ENCODE peak calls at places on chromosomes 1 and 21, in seven cellular contexts. S, F, I, D, N, L and C are unnamed samples.
A peak's percentile ranks its signal among the peaks of the same experiment; 100 is the strongest.

GRCh38 chr1:85465099-85465790 is at the start of gene DDAH1:
- DNase-seq in S (peak; percentile 57), F (peak; percentile 50), I (peak; percentile 66), D (peak; percentile 65), N (peak; percentile 71), L (peak; percentile 55), C (no peak)

GRCh38 chr1:50793521-50793920 is 166.5 kb downstream of the FAF1 start:
- DNase-seq in S (no peak), F (no peak), I (no peak), D (no peak), N (no peak), L (no peak), C (no peak)

GRCh38 chr1:153394391-153394790 is 3.5 kb upstream of the S100A8 start:
- DNase-seq in S (no peak), F (peak; percentile 2), I (no peak), D (no peak), N (no peak), L (no peak), C (no peak)

GRCh38 chr1:156848461-156849150 is 10.3 kb downstream of the INSRR start:
- DNase-seq in S (no peak), F (peak; percentile 37), I (no peak), D (no peak), N (no peak), L (no peak), C (no peak)

GRCh38 chr1:116824631-116825399 is 70.6 kb downstream of the CD2 start:
- DNase-seq in S (no peak), F (no peak), I (no peak), D (no peak), N (no peak), L (no peak), C (no peak)

GRCh38 chr1:93613895-93614294 is 67.7 kb downstream of the BCAR3 start:
- DNase-seq in S (peak; percentile 61), F (peak; percentile 64), I (no peak), D (peak; percentile 65), N (no peak), L (no peak), C (no peak)

GRCh38 chr1:219660666-219661463 is 48.0 kb upstream of the ZC3H11B start:
- DNase-seq in S (peak; percentile 89), F (peak; percentile 40), I (peak; percentile 96), D (peak; percentile 88), N (peak; percentile 88), L (peak; percentile 93), C (peak; percentile 2)

GRCh38 chr1:12097321-12097720 is 34.2 kb downstream of the TNFRSF8 start:
- DNase-seq in S (no peak), F (no peak), I (no peak), D (peak; percentile 79), N (no peak), L (no peak), C (no peak)

GRCh38 chr1:37620707-37621106 is 14.0 kb downstream of the RSPO1 start:
- DNase-seq in S (no peak), F (no peak), I (no peak), D (no peak), N (no peak), L (no peak), C (no peak)

GRCh38 chr1:110677016-110677415 is 2.3 kb upstream of the KCNA3 start:
- DNase-seq in S (no peak), F (no peak), I (no peak), D (no peak), N (no peak), L (no peak), C (no peak)

GRCh38 chr1:99943238-99943794 is 26.5 kb upstream of the SLC35A3 start:
- DNase-seq in S (no peak), F (no peak), I (no peak), D (peak; percentile 38), N (no peak), L (peak; percentile 5), C (no peak)

GRCh38 chr1:165696625-165697100 is 1.7 kb downstream of the ALDH9A1 start:
- DNase-seq in S (no peak), F (no peak), I (no peak), D (peak; percentile 89), N (no peak), L (no peak), C (no peak)

GRCh38 chr1:155859881-155860841 is 794 bp downstream of the SYT11 start:
- DNase-seq in S (peak; percentile 94), F (peak; percentile 37), I (no peak), D (peak; percentile 84), N (peak; percentile 89), L (no peak), C (peak; percentile 4)

DNA sequence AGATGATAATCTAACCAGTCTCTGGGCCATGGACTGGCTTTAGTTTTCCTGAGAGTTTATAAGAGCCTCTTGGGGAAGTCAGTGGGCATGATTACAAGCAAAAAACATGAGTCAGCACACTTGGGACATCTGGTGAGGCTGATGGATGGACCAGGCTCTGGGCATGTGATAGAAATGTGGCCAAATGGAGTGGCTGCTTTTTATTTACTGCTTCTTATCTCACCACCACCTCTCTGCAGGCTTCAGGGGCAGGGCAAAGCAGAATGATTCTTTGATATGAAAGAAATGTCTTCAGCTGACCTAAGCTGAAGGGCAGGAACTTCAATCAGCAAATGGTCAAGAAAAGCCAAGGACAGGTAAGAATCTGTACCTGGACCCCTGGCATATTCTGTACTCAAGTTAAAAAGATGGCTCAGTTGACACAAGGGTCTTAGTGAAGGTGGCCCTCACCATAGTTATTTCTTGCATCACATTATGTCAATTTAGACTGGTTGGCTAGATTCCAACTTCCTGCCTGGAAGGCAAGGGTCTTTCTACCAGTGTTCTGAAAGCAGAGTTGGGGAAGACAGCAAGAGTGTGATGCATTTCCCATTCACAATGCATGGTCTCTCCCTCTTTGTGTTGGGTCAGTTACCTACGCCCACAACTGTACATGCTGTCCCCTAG is 162.8 kb downstream of the FASLG start:
- DNase-seq in S (no peak), F (no peak), I (no peak), D (peak; percentile 80), N (no peak), L (no peak), C (no peak)
- H3K27ac ChIP-seq in S (no peak overlapping the region), F (no peak overlapping the region), I (no peak overlapping the region), D (no peak overlapping the region), N (no peak overlapping the region), L (no peak overlapping the region), C (no peak overlapping the region)

GRCh38 chr1:63317814-63318156 is 4.6 kb upstream of the FOXD3 start:
- DNase-seq in S (no peak), F (no peak), I (no peak), D (no peak), N (no peak), L (no peak), C (no peak)
- H3K4me3 ChIP-seq in S (peak overlapping the region; percentile 35), F (peak overlapping the region; percentile 50), I (peak overlapping the region; percentile 48), D (peak overlapping the region; percentile 21), N (peak overlapping the region; percentile 55), L (peak overlapping the region; percentile 74), C (peak overlapping the region; percentile 66)

GRCh38 chr21:41317458-41317857 is 857 bp downstream of the FAM3B start:
- DNase-seq in S (no peak), F (no peak), I (no peak), D (no peak), N (no peak), L (no peak), C (no peak)

GRCh38 chr21:41316200-41316599 is 401 bp upstream of the FAM3B start:
- DNase-seq in S (no peak), F (no peak), I (no peak), D (no peak), N (peak; percentile 68), L (no peak), C (no peak)

GRCh38 chr21:41318218-41318617 is 1.6 kb downstream of the FAM3B start:
- DNase-seq in S (no peak), F (no peak), I (no peak), D (no peak), N (no peak), L (no peak), C (no peak)

GRCh38 chr21:41315726-41316125 is 875 bp upstream of the FAM3B start:
- DNase-seq in S (no peak), F (no peak), I (no peak), D (no peak), N (no peak), L (no peak), C (no peak)

GRCh38 chr21:41316641-41317392 is at the start of gene FAM3B:
- DNase-seq in S (no peak), F (no peak), I (no peak), D (no peak), N (no peak), L (no peak), C (no peak)
- TF ChIP-seq POLR2A in S (no peak), F (no peak), I (no peak), D (no peak), N (no peak), L (no peak), C (no peak)

DNA sequence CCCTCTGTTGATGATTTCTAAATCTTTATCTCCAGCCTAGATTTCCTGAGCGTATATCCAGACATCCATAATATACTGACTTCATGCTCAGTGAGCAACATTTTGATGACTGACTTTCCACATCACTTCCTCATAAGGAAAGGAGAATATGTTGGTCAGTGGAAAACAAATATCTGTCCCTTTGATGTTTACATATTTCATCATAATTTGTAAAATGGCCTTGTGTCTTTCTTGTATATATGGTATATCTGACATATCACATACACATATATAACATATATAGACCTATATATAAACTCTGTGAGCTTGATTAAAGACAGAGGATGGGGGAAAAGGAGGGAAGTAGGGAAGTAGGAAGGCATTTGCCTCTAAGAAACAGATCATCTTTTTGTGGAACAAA is 18.6 kb downstream of the ZBTB8A start:
- DNase-seq in S (no peak), F (no peak), I (no peak), D (no peak), N (no peak), L (no peak), C (no peak)
- H3K27ac ChIP-seq in S (no peak overlapping the region), F (no peak overlapping the region), I (no peak overlapping the region), D (no peak overlapping the region), N (no peak overlapping the region), L (no peak overlapping the region), C (no peak overlapping the region)

GRCh38 chr1:151372411-151372934 is at the start of gene SELENBP1:
- DNase-seq in S (peak; percentile 90), F (peak; percentile 68), I (no peak), D (peak; percentile 71), N (peak; percentile 80), L (peak; percentile 68), C (no peak)
- H3K4me3 ChIP-seq in S (peak within 1 kb of the TSS; percentile 52), F (peak within 1 kb of the TSS; percentile 52), I (peak within 1 kb of the TSS; percentile 56), D (peak within 1 kb of the TSS; percentile 50), N (peak within 1 kb of the TSS; percentile 46), L (peak within 1 kb of the TSS; percentile 32), C (peak within 1 kb of the TSS; percentile 65)

DNA sequence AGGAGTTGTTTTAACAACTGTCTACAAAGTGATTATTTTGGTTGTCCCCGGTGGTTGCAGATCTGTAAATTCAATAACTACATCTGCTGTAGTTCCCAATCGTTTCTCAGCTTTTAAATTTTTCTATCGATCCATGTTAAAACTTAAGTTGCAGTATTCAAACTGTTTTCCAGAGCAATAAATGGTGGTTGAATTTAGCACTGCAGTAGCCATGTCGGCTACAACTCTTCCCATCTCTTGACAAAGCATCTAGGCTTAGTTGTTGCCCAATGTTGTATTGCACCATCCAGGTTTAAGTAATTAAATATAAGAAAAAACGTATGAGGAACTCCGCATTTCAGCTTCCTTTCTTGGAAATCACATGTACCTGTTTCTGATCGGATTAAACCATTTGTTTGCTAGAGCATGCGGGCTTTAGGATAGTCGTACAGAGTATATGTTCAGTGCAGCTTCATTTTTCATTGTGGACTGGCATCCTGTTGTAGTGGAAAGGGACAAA is 996 bp downstream of the CNIH4 start:
- DNase-seq in S (no peak), F (no peak), I (no peak), D (peak; percentile 56), N (no peak), L (peak; percentile 29), C (no peak)
- TF ChIP-seq POLR2A in S (no peak), F (no peak), I (no peak), D (no peak), N (no peak), L (no peak), C (no peak)

GRCh38 chr21:38798081-38798480 is 7.6 kb upstream of the ETS2 start:
- DNase-seq in S (no peak), F (no peak), I (no peak), D (no peak), N (no peak), L (no peak), C (no peak)
- H3K27ac ChIP-seq in S (no peak overlapping the region), F (no peak overlapping the region), I (no peak overlapping the region), D (no peak overlapping the region), N (no peak overlapping the region), L (peak overlapping the region; percentile 99), C (no peak overlapping the region)